ENCODE peak calls at places on chromosomes 11 and 22, in ten cellular contexts. One of them, this sample, is unnamed.

GRCh38 chr11:43632171-43632570 is 48.4 kb upstream of the HSD17B12 start:
- DNase-seq in stimulated activated naive CD8-positive, alpha-beta T cell treated with anti-CD3 and anti-CD28 coated beads, Interleukin-15, Interleukin-2, amounts not matched to agents 100 U/mL and 50 U/mL, for 24 hours: no peak
- DNase-seq in left ventricle myocardium superior: no peak
- DNase-seq in NCI-H510A treated with DMSO at 0.1 percent for 48 hours: no peak
- DNase-seq in H4: no peak
- DNase-seq in KBM-7: no peak
- DNase-seq in neural crest cell: no peak
- DNase-seq in posterior vena cava: no peak
- DNase-seq in NCI-H1930: no peak
- DNase-seq in CD4-positive, alpha-beta memory T cell: no peak
- DNase-seq in this sample: no peak

GRCh38 chr11:64000026-64000739 is 13.9 kb downstream of the OTUB1 start:
- DNase-seq in stimulated activated naive CD8-positive, alpha-beta T cell treated with anti-CD3 and anti-CD28 coated beads, Interleukin-15, Interleukin-2, amounts not matched to agents 100 U/mL and 50 U/mL, for 24 hours: peak
- DNase-seq in neural crest cell: peak
- DNase-seq in NCI-H1930: peak
- DNase-seq in left ventricle myocardium superior: peak
- DNase-seq in NCI-H510A treated with DMSO at 0.1 percent for 48 hours: no peak
- DNase-seq in KBM-7: no peak
- DNase-seq in CD4-positive, alpha-beta memory T cell: peak
- DNase-seq in H4: no peak
- DNase-seq in posterior vena cava: peak
- DNase-seq in this sample: no peak

GRCh38 chr11:92277871-92278270 is 53.3 kb downstream of the FAT3 start:
- DNase-seq in KBM-7: no peak
- DNase-seq in posterior vena cava: no peak
- DNase-seq in NCI-H1930: no peak
- DNase-seq in left ventricle myocardium superior: no peak
- DNase-seq in neural crest cell: no peak
- DNase-seq in NCI-H510A treated with DMSO at 0.1 percent for 48 hours: no peak
- DNase-seq in CD4-positive, alpha-beta memory T cell: no peak
- DNase-seq in stimulated activated naive CD8-positive, alpha-beta T cell treated with anti-CD3 and anti-CD28 coated beads, Interleukin-15, Interleukin-2, amounts not matched to agents 100 U/mL and 50 U/mL, for 24 hours: no peak
- DNase-seq in H4: no peak
- DNase-seq in this sample: no peak

GRCh38 chr11:1771700-1772099 is 8.0 kb upstream of the CTSD start:
- DNase-seq in CD4-positive, alpha-beta memory T cell: no peak
- DNase-seq in NCI-H1930: no peak
- DNase-seq in NCI-H510A treated with DMSO at 0.1 percent for 48 hours: no peak
- DNase-seq in left ventricle myocardium superior: no peak
- DNase-seq in posterior vena cava: peak
- DNase-seq in KBM-7: no peak
- DNase-seq in stimulated activated naive CD8-positive, alpha-beta T cell treated with anti-CD3 and anti-CD28 coated beads, Interleukin-15, Interleukin-2, amounts not matched to agents 100 U/mL and 50 U/mL, for 24 hours: no peak
- DNase-seq in neural crest cell: no peak
- DNase-seq in H4: peak
- DNase-seq in this sample: no peak

GRCh38 chr11:36131719-36132349 is 157.4 kb downstream of the COMMD9 start:
- DNase-seq in NCI-H1930: peak
- DNase-seq in left ventricle myocardium superior: peak
- DNase-seq in KBM-7: peak
- DNase-seq in H4: no peak
- DNase-seq in posterior vena cava: peak
- DNase-seq in CD4-positive, alpha-beta memory T cell: no peak
- DNase-seq in stimulated activated naive CD8-positive, alpha-beta T cell treated with anti-CD3 and anti-CD28 coated beads, Interleukin-15, Interleukin-2, amounts not matched to agents 100 U/mL and 50 U/mL, for 24 hours: peak
- DNase-seq in NCI-H510A treated with DMSO at 0.1 percent for 48 hours: no peak
- DNase-seq in neural crest cell: peak
- DNase-seq in this sample: no peak

GRCh38 chr11:65473275-65473860 is 25.5 kb upstream of the MALAT1 start:
- DNase-seq in H4: no peak
- DNase-seq in NCI-H1930: no peak
- DNase-seq in neural crest cell: no peak
- DNase-seq in KBM-7: no peak
- DNase-seq in stimulated activated naive CD8-positive, alpha-beta T cell treated with anti-CD3 and anti-CD28 coated beads, Interleukin-15, Interleukin-2, amounts not matched to agents 100 U/mL and 50 U/mL, for 24 hours: no peak
- DNase-seq in posterior vena cava: no peak
- DNase-seq in left ventricle myocardium superior: no peak
- DNase-seq in CD4-positive, alpha-beta memory T cell: no peak
- DNase-seq in NCI-H510A treated with DMSO at 0.1 percent for 48 hours: peak
- DNase-seq in this sample: no peak

GRCh38 chr11:16604784-16605439 is 133.5 kb upstream of the C11orf58 start:
- DNase-seq in NCI-H1930: no peak
- DNase-seq in NCI-H510A treated with DMSO at 0.1 percent for 48 hours: peak
- DNase-seq in left ventricle myocardium superior: peak
- DNase-seq in stimulated activated naive CD8-positive, alpha-beta T cell treated with anti-CD3 and anti-CD28 coated beads, Interleukin-15, Interleukin-2, amounts not matched to agents 100 U/mL and 50 U/mL, for 24 hours: no peak
- DNase-seq in H4: no peak
- DNase-seq in posterior vena cava: no peak
- DNase-seq in neural crest cell: peak
- DNase-seq in CD4-positive, alpha-beta memory T cell: peak
- DNase-seq in KBM-7: peak
- DNase-seq in this sample: peak

GRCh38 chr22:30859714-30860095 is 108.9 kb downstream of the MORC2 start:
- DNase-seq in H4: no peak
- DNase-seq in posterior vena cava: peak
- DNase-seq in neural crest cell: no peak
- DNase-seq in left ventricle myocardium superior: no peak
- DNase-seq in KBM-7: no peak
- DNase-seq in CD4-positive, alpha-beta memory T cell: no peak
- DNase-seq in stimulated activated naive CD8-positive, alpha-beta T cell treated with anti-CD3 and anti-CD28 coated beads, Interleukin-15, Interleukin-2, amounts not matched to agents 100 U/mL and 50 U/mL, for 24 hours: no peak
- DNase-seq in NCI-H1930: no peak
- DNase-seq in NCI-H510A treated with DMSO at 0.1 percent for 48 hours: no peak
- DNase-seq in this sample: no peak

GRCh38 chr11:68018730-68019190 is 8.6 kb downstream of the ALDH3B1 start:
- DNase-seq in posterior vena cava: no peak
- DNase-seq in CD4-positive, alpha-beta memory T cell: no peak
- DNase-seq in H4: no peak
- DNase-seq in neural crest cell: no peak
- DNase-seq in stimulated activated naive CD8-positive, alpha-beta T cell treated with anti-CD3 and anti-CD28 coated beads, Interleukin-15, Interleukin-2, amounts not matched to agents 100 U/mL and 50 U/mL, for 24 hours: no peak
- DNase-seq in left ventricle myocardium superior: no peak
- DNase-seq in NCI-H1930: no peak
- DNase-seq in KBM-7: no peak
- DNase-seq in NCI-H510A treated with DMSO at 0.1 percent for 48 hours: no peak
- DNase-seq in this sample: no peak

GRCh38 chr11:40190294-40190693 is 1269.2 kb downstream of the LRRC4C start:
- DNase-seq in left ventricle myocardium superior: no peak
- DNase-seq in NCI-H1930: no peak
- DNase-seq in neural crest cell: no peak
- DNase-seq in NCI-H510A treated with DMSO at 0.1 percent for 48 hours: no peak
- DNase-seq in H4: no peak
- DNase-seq in KBM-7: no peak
- DNase-seq in CD4-positive, alpha-beta memory T cell: no peak
- DNase-seq in stimulated activated naive CD8-positive, alpha-beta T cell treated with anti-CD3 and anti-CD28 coated beads, Interleukin-15, Interleukin-2, amounts not matched to agents 100 U/mL and 50 U/mL, for 24 hours: no peak
- DNase-seq in posterior vena cava: no peak
- DNase-seq in this sample: no peak

GRCh38 chr11:120208012-120208441 is 2.8 kb upstream of the OAF start:
- DNase-seq in neural crest cell: no peak
- DNase-seq in posterior vena cava: no peak
- DNase-seq in CD4-positive, alpha-beta memory T cell: no peak
- DNase-seq in NCI-H1930: no peak
- DNase-seq in KBM-7: peak
- DNase-seq in stimulated activated naive CD8-positive, alpha-beta T cell treated with anti-CD3 and anti-CD28 coated beads, Interleukin-15, Interleukin-2, amounts not matched to agents 100 U/mL and 50 U/mL, for 24 hours: no peak
- DNase-seq in H4: no peak
- DNase-seq in NCI-H510A treated with DMSO at 0.1 percent for 48 hours: no peak
- DNase-seq in left ventricle myocardium superior: peak
- DNase-seq in this sample: no peak

GRCh38 chr22:29266564-29267461 is 968 bp downstream of the RHBDD3 start:
- DNase-seq in CD4-positive, alpha-beta memory T cell: no peak
- DNase-seq in NCI-H510A treated with DMSO at 0.1 percent for 48 hours: no peak
- DNase-seq in left ventricle myocardium superior: no peak
- DNase-seq in NCI-H1930: no peak
- DNase-seq in H4: no peak
- DNase-seq in posterior vena cava: peak
- DNase-seq in stimulated activated naive CD8-positive, alpha-beta T cell treated with anti-CD3 and anti-CD28 coated beads, Interleukin-15, Interleukin-2, amounts not matched to agents 100 U/mL and 50 U/mL, for 24 hours: peak
- DNase-seq in KBM-7: no peak
- DNase-seq in neural crest cell: no peak
- DNase-seq in this sample: no peak

GRCh38 chr11:46458491-46458890 is 66.9 kb upstream of the CHRM4 start:
- DNase-seq in left ventricle myocardium superior: no peak
- DNase-seq in NCI-H510A treated with DMSO at 0.1 percent for 48 hours: no peak
- DNase-seq in CD4-positive, alpha-beta memory T cell: no peak
- DNase-seq in neural crest cell: no peak
- DNase-seq in posterior vena cava: no peak
- DNase-seq in KBM-7: no peak
- DNase-seq in stimulated activated naive CD8-positive, alpha-beta T cell treated with anti-CD3 and anti-CD28 coated beads, Interleukin-15, Interleukin-2, amounts not matched to agents 100 U/mL and 50 U/mL, for 24 hours: no peak
- DNase-seq in NCI-H1930: no peak
- DNase-seq in H4: no peak
- DNase-seq in this sample: no peak

GRCh38 chr11:46291441-46292143 is 14.1 kb downstream of the CREB3L1 start:
- DNase-seq in stimulated activated naive CD8-positive, alpha-beta T cell treated with anti-CD3 and anti-CD28 coated beads, Interleukin-15, Interleukin-2, amounts not matched to agents 100 U/mL and 50 U/mL, for 24 hours: no peak
- DNase-seq in KBM-7: no peak
- DNase-seq in left ventricle myocardium superior: peak
- DNase-seq in H4: no peak
- DNase-seq in posterior vena cava: no peak
- DNase-seq in NCI-H510A treated with DMSO at 0.1 percent for 48 hours: no peak
- DNase-seq in CD4-positive, alpha-beta memory T cell: no peak
- DNase-seq in neural crest cell: no peak
- DNase-seq in NCI-H1930: no peak
- DNase-seq in this sample: no peak

GRCh38 chr11:45922425-45923082 is at the start of gene LARGE2:
- DNase-seq in posterior vena cava: peak
- DNase-seq in KBM-7: no peak
- DNase-seq in stimulated activated naive CD8-positive, alpha-beta T cell treated with anti-CD3 and anti-CD28 coated beads, Interleukin-15, Interleukin-2, amounts not matched to agents 100 U/mL and 50 U/mL, for 24 hours: no peak
- DNase-seq in H4: no peak
- DNase-seq in neural crest cell: no peak
- DNase-seq in NCI-H510A treated with DMSO at 0.1 percent for 48 hours: no peak
- DNase-seq in CD4-positive, alpha-beta memory T cell: peak
- DNase-seq in NCI-H1930: peak
- DNase-seq in left ventricle myocardium superior: no peak
- DNase-seq in this sample: peak

GRCh38 chr11:45530776-45531175 is 134.6 kb downstream of the CHST1 start:
- DNase-seq in H4: no peak
- DNase-seq in left ventricle myocardium superior: no peak
- DNase-seq in posterior vena cava: no peak
- DNase-seq in NCI-H510A treated with DMSO at 0.1 percent for 48 hours: no peak
- DNase-seq in KBM-7: no peak
- DNase-seq in CD4-positive, alpha-beta memory T cell: no peak
- DNase-seq in neural crest cell: no peak
- DNase-seq in stimulated activated naive CD8-positive, alpha-beta T cell treated with anti-CD3 and anti-CD28 coated beads, Interleukin-15, Interleukin-2, amounts not matched to agents 100 U/mL and 50 U/mL, for 24 hours: no peak
- DNase-seq in NCI-H1930: no peak
- DNase-seq in this sample: no peak

GRCh38 chr11:70040452-70040851 is 37.7 kb upstream of the ANO1 start:
- DNase-seq in KBM-7: no peak
- DNase-seq in NCI-H1930: no peak
- DNase-seq in neural crest cell: no peak
- DNase-seq in left ventricle myocardium superior: no peak
- DNase-seq in H4: no peak
- DNase-seq in NCI-H510A treated with DMSO at 0.1 percent for 48 hours: no peak
- DNase-seq in posterior vena cava: no peak
- DNase-seq in stimulated activated naive CD8-positive, alpha-beta T cell treated with anti-CD3 and anti-CD28 coated beads, Interleukin-15, Interleukin-2, amounts not matched to agents 100 U/mL and 50 U/mL, for 24 hours: no peak
- DNase-seq in CD4-positive, alpha-beta memory T cell: no peak
- DNase-seq in this sample: no peak

GRCh38 chr11:1488575-1489180 is 2.1 kb upstream of the MOB2 start:
- DNase-seq in CD4-positive, alpha-beta memory T cell: no peak
- DNase-seq in posterior vena cava: peak
- DNase-seq in neural crest cell: no peak
- DNase-seq in NCI-H510A treated with DMSO at 0.1 percent for 48 hours: no peak
- DNase-seq in KBM-7: no peak
- DNase-seq in H4: no peak
- DNase-seq in NCI-H1930: no peak
- DNase-seq in left ventricle myocardium superior: peak
- DNase-seq in stimulated activated naive CD8-positive, alpha-beta T cell treated with anti-CD3 and anti-CD28 coated beads, Interleukin-15, Interleukin-2, amounts not matched to agents 100 U/mL and 50 U/mL, for 24 hours: no peak
- DNase-seq in this sample: no peak

GRCh38 chr11:61617515-61617914 is 36.6 kb upstream of the SYT7 start:
- DNase-seq in H4: no peak
- DNase-seq in CD4-positive, alpha-beta memory T cell: no peak
- DNase-seq in stimulated activated naive CD8-positive, alpha-beta T cell treated with anti-CD3 and anti-CD28 coated beads, Interleukin-15, Interleukin-2, amounts not matched to agents 100 U/mL and 50 U/mL, for 24 hours: no peak
- DNase-seq in left ventricle myocardium superior: no peak
- DNase-seq in neural crest cell: no peak
- DNase-seq in KBM-7: no peak
- DNase-seq in NCI-H510A treated with DMSO at 0.1 percent for 48 hours: no peak
- DNase-seq in posterior vena cava: no peak
- DNase-seq in NCI-H1930: no peak
- DNase-seq in this sample: no peak

GRCh38 chr11:129911298-129911697 is 15.9 kb upstream of the NFRKB start:
- DNase-seq in posterior vena cava: no peak
- DNase-seq in H4: no peak
- DNase-seq in NCI-H1930: no peak
- DNase-seq in KBM-7: peak
- DNase-seq in left ventricle myocardium superior: no peak
- DNase-seq in neural crest cell: no peak
- DNase-seq in NCI-H510A treated with DMSO at 0.1 percent for 48 hours: no peak
- DNase-seq in stimulated activated naive CD8-positive, alpha-beta T cell treated with anti-CD3 and anti-CD28 coated beads, Interleukin-15, Interleukin-2, amounts not matched to agents 100 U/mL and 50 U/mL, for 24 hours: no peak
- DNase-seq in CD4-positive, alpha-beta memory T cell: no peak
- DNase-seq in this sample: no peak

GRCh38 chr11:105757107-105757506 is 147.2 kb downstream of the GRIA4 start:
- DNase-seq in NCI-H510A treated with DMSO at 0.1 percent for 48 hours: no peak
- DNase-seq in left ventricle myocardium superior: no peak
- DNase-seq in stimulated activated naive CD8-positive, alpha-beta T cell treated with anti-CD3 and anti-CD28 coated beads, Interleukin-15, Interleukin-2, amounts not matched to agents 100 U/mL and 50 U/mL, for 24 hours: no peak
- DNase-seq in CD4-positive, alpha-beta memory T cell: no peak
- DNase-seq in NCI-H1930: no peak
- DNase-seq in neural crest cell: no peak
- DNase-seq in posterior vena cava: no peak
- DNase-seq in KBM-7: no peak
- DNase-seq in H4: no peak
- DNase-seq in this sample: no peak

GRCh38 chr11:82932564-82932963 is 31.0 kb downstream of the DDIAS start:
- DNase-seq in NCI-H1930: no peak
- DNase-seq in posterior vena cava: no peak
- DNase-seq in stimulated activated naive CD8-positive, alpha-beta T cell treated with anti-CD3 and anti-CD28 coated beads, Interleukin-15, Interleukin-2, amounts not matched to agents 100 U/mL and 50 U/mL, for 24 hours: no peak
- DNase-seq in neural crest cell: no peak
- DNase-seq in NCI-H510A treated with DMSO at 0.1 percent for 48 hours: no peak
- DNase-seq in KBM-7: no peak
- DNase-seq in H4: no peak
- DNase-seq in CD4-positive, alpha-beta memory T cell: no peak
- DNase-seq in left ventricle myocardium superior: no peak
- DNase-seq in this sample: no peak

GRCh38 chr11:132962026-132962425 is 570.3 kb downstream of the OPCML start:
- DNase-seq in left ventricle myocardium superior: no peak
- DNase-seq in CD4-positive, alpha-beta memory T cell: no peak
- DNase-seq in posterior vena cava: no peak
- DNase-seq in NCI-H1930: no peak
- DNase-seq in NCI-H510A treated with DMSO at 0.1 percent for 48 hours: no peak
- DNase-seq in neural crest cell: no peak
- DNase-seq in stimulated activated naive CD8-positive, alpha-beta T cell treated with anti-CD3 and anti-CD28 coated beads, Interleukin-15, Interleukin-2, amounts not matched to agents 100 U/mL and 50 U/mL, for 24 hours: no peak
- DNase-seq in KBM-7: no peak
- DNase-seq in H4: peak
- DNase-seq in this sample: no peak

GRCh38 chr22:18156878-18157713 is 7.1 kb downstream of the USP18 start:
- DNase-seq in KBM-7: peak
- DNase-seq in CD4-positive, alpha-beta memory T cell: peak
- DNase-seq in stimulated activated naive CD8-positive, alpha-beta T cell treated with anti-CD3 and anti-CD28 coated beads, Interleukin-15, Interleukin-2, amounts not matched to agents 100 U/mL and 50 U/mL, for 24 hours: peak
- DNase-seq in NCI-H510A treated with DMSO at 0.1 percent for 48 hours: peak
- DNase-seq in left ventricle myocardium superior: peak
- DNase-seq in posterior vena cava: peak
- DNase-seq in neural crest cell: peak
- DNase-seq in NCI-H1930: peak
- DNase-seq in H4: peak
- DNase-seq in this sample: peak

GRCh38 chr11:105933666-105934065 is 88.4 kb downstream of the MSANTD4 start:
- DNase-seq in NCI-H1930: no peak
- DNase-seq in NCI-H510A treated with DMSO at 0.1 percent for 48 hours: no peak
- DNase-seq in CD4-positive, alpha-beta memory T cell: no peak
- DNase-seq in KBM-7: no peak
- DNase-seq in left ventricle myocardium superior: no peak
- DNase-seq in posterior vena cava: no peak
- DNase-seq in neural crest cell: no peak
- DNase-seq in H4: no peak
- DNase-seq in stimulated activated naive CD8-positive, alpha-beta T cell treated with anti-CD3 and anti-CD28 coated beads, Interleukin-15, Interleukin-2, amounts not matched to agents 100 U/mL and 50 U/mL, for 24 hours: no peak
- DNase-seq in this sample: no peak